ENCODE peak calls at places on chromosomes 3 and 15, in six cellular contexts. U, R, Z, E, L and P are unnamed samples.

GRCh38 chr3:107842940-107843339 is 247.9 kb downstream of the CD47 start:
- DNase-seq in U (no peak), L (no peak), Z (no peak), E (no peak), R (no peak), P (no peak)

GRCh38 chr3:106413683-106414082 is 544.9 kb upstream of the CBLB start:
- DNase-seq in Z (no peak), U (no peak), L (no peak), R (no peak), E (no peak), P (no peak)

GRCh38 chr15:69629631-69630161 is 177.1 kb downstream of the RPLP1 start:
- DNase-seq in R (no peak), L (no peak), Z (no peak), U (peak), E (no peak), P (no peak)

GRCh38 chr15:77738441-77739437 is 106.0 kb upstream of the LINGO1 start:
- DNase-seq in U (no peak), L (no peak), E (no peak), Z (no peak), R (no peak), P (no peak)

GRCh38 chr15:88465633-88466219 is 1.5 kb downstream of the MRPL46 start:
- DNase-seq in E (no peak), L (peak), R (no peak), Z (no peak), U (no peak), P (no peak)

GRCh38 chr3:114848643-114849350 is 298.3 kb downstream of the ZBTB20 start:
- DNase-seq in U (no peak), R (no peak), Z (no peak), E (no peak), L (no peak), P (no peak)

GRCh38 chr15:85976102-85976501 is 103.6 kb upstream of the AGBL1 start:
- DNase-seq in E (no peak), R (no peak), L (no peak), U (no peak), Z (no peak), P (no peak)

GRCh38 chr3:88142094-88142624 is 7.6 kb upstream of the C3orf38 start:
- DNase-seq in R (no peak), E (no peak), U (no peak), Z (no peak), L (peak), P (no peak)

GRCh38 chr3:100087203-100087602 is 27.1 kb downstream of the FILIP1L start:
- DNase-seq in Z (no peak), L (peak), U (peak), E (no peak), R (no peak), P (no peak)

GRCh38 chr3:14587733-14588360 is 47.7 kb upstream of the GRIP2 start:
- DNase-seq in L (peak), Z (no peak), R (no peak), E (no peak), U (no peak), P (no peak)

GRCh38 chr3:148158210-148158609 is 539.5 kb upstream of the AGTR1 start:
- DNase-seq in R (no peak), U (no peak), E (peak), Z (no peak), L (peak), P (no peak)

GRCh38 chr3:152586974-152587373 is 248.0 kb upstream of the P2RY1 start:
- DNase-seq in L (no peak), Z (no peak), R (no peak), U (no peak), E (no peak), P (no peak)

GRCh38 chr3:23743141-23743784 is 62.5 kb upstream of the UBE2E1 start:
- DNase-seq in L (no peak), U (no peak), Z (no peak), E (no peak), R (no peak), P (no peak)

GRCh38 chr3:191301017-191301416 is 28.2 kb upstream of the CCDC50 start:
- DNase-seq in E (no peak), R (no peak), Z (peak), U (peak), L (no peak), P (no peak)

GRCh38 chr15:59437473-59437776 is 561 bp upstream of the FAM81A start:
- DNase-seq in L (no peak), U (no peak), E (no peak), Z (no peak), R (no peak), P (no peak)

GRCh38 chr15:25022233-25022632 is 67.4 kb downstream of the SNRPN start:
- DNase-seq in L (peak), E (no peak), R (no peak), U (no peak), Z (no peak), P (no peak)

GRCh38 chr15:41603941-41604660 is 45.1 kb downstream of the TYRO3 start:
- DNase-seq in L (peak), R (peak), U (peak), Z (peak), E (no peak), P (peak)

GRCh38 chr3:64548200-64548889 is 139.5 kb downstream of the ADAMTS9 start:
- DNase-seq in R (no peak), U (no peak), L (peak), Z (no peak), E (peak), P (no peak)

GRCh38 chr15:25177955-25178801 is 223.4 kb downstream of the SNRPN start:
- DNase-seq in U (no peak), Z (no peak), L (no peak), E (no peak), R (no peak), P (no peak)

GRCh38 chr15:100339999-100340398 is 1.8 kb downstream of the ADAMTS17 start:
- DNase-seq in R (no peak), Z (no peak), E (no peak), L (no peak), U (no peak), P (no peak)

GRCh38 chr3:46660003-46660402 is 33.5 kb downstream of the ALS2CL start:
- DNase-seq in E (no peak), R (no peak), U (no peak), L (no peak), Z (no peak), P (no peak)

GRCh38 chr15:49589030-49589429 is 31.6 kb downstream of the FAM227B start:
- DNase-seq in Z (no peak), R (no peak), U (no peak), E (no peak), L (no peak), P (no peak)

GRCh38 chr3:187742351-187743171 is 2.7 kb downstream of the BCL6 start:
- DNase-seq in E (no peak), Z (peak), R (no peak), L (peak), U (no peak), P (no peak)

GRCh38 chr15:71385026-71385425 is 269.8 kb downstream of the THSD4 start:
- DNase-seq in Z (no peak), L (no peak), E (no peak), U (no peak), R (no peak), P (no peak)

GRCh38 chr3:186599785-186600166 is 13.1 kb upstream of the AHSG start:
- DNase-seq in R (no peak), U (no peak), Z (no peak), L (no peak), E (no peak), P (no peak)

GRCh38 chr3:170999737-171000242 is 26.7 kb downstream of the SLC2A2 start:
- DNase-seq in U (no peak), R (no peak), L (peak), E (peak), Z (no peak), P (no peak)

GRCh38 chr3:183911763-183912506 is 27.3 kb upstream of the PARL start:
- DNase-seq in E (no peak), U (no peak), L (no peak), Z (no peak), R (no peak), P (no peak)

GRCh38 chr3:10445561-10445960 is 59.8 kb downstream of the ATP2B2 start:
- DNase-seq in L (no peak), U (no peak), R (no peak), E (no peak), Z (no peak), P (no peak)

GRCh38 chr15:39587910-39588530 is 7.1 kb downstream of the THBS1 start:
- DNase-seq in U (no peak), E (no peak), Z (no peak), R (no peak), L (peak), P (no peak)

GRCh38 chr3:4976109-4976508 is 3.1 kb upstream of the BHLHE40 start:
- DNase-seq in Z (peak), E (no peak), R (no peak), U (no peak), L (peak), P (peak)

GRCh38 chr3:50660386-50660785 is 14.3 kb upstream of the DOCK3 start:
- DNase-seq in L (no peak), Z (no peak), U (no peak), R (no peak), E (no peak), P (no peak)

GRCh38 chr3:172709776-172710708 is 825 bp downstream of the NCEH1 start:
- DNase-seq in U (peak), E (no peak), R (no peak), Z (peak), L (peak), P (no peak)

GRCh38 chr15:46442901-46443590 is 808.2 kb downstream of the SQOR start:
- DNase-seq in L (peak), E (no peak), Z (no peak), U (no peak), R (no peak), P (no peak)

GRCh38 chr15:39511000-39511914 is 69.6 kb upstream of the THBS1 start:
- DNase-seq in Z (no peak), U (no peak), E (peak), L (peak), R (no peak), P (no peak)

GRCh38 chr3:60402951-60403350 is 848.3 kb downstream of the FHIT start:
- DNase-seq in R (no peak), Z (no peak), E (no peak), U (no peak), L (no peak), P (no peak)

GRCh38 chr3:121064121-121064520 is 156.1 kb downstream of the STXBP5L start:
- DNase-seq in U (no peak), R (no peak), Z (no peak), L (no peak), E (no peak), P (no peak)

GRCh38 chr15:92650966-92651365 is 4.6 kb downstream of the FAM174B start:
- DNase-seq in L (no peak), E (no peak), Z (no peak), R (no peak), U (no peak), P (no peak)

GRCh38 chr15:51266548-51266947 is 71.8 kb downstream of the CYP19A1 start:
- DNase-seq in L (no peak), U (no peak), R (no peak), E (no peak), Z (no peak), P (no peak)
- H3K4me3 ChIP-seq in L (no peak), U (no peak), R (no peak), E (no peak), Z (no peak), P (no peak)

GRCh38 chr15:98763179-98763578 is 114.8 kb downstream of the IGF1R start:
- DNase-seq in U (no peak), E (no peak), R (no peak), L (no peak), Z (no peak), P (no peak)
- H3K4me3 ChIP-seq in U (no peak), E (no peak), R (no peak), L (no peak), Z (no peak), P (no peak)

DNA sequence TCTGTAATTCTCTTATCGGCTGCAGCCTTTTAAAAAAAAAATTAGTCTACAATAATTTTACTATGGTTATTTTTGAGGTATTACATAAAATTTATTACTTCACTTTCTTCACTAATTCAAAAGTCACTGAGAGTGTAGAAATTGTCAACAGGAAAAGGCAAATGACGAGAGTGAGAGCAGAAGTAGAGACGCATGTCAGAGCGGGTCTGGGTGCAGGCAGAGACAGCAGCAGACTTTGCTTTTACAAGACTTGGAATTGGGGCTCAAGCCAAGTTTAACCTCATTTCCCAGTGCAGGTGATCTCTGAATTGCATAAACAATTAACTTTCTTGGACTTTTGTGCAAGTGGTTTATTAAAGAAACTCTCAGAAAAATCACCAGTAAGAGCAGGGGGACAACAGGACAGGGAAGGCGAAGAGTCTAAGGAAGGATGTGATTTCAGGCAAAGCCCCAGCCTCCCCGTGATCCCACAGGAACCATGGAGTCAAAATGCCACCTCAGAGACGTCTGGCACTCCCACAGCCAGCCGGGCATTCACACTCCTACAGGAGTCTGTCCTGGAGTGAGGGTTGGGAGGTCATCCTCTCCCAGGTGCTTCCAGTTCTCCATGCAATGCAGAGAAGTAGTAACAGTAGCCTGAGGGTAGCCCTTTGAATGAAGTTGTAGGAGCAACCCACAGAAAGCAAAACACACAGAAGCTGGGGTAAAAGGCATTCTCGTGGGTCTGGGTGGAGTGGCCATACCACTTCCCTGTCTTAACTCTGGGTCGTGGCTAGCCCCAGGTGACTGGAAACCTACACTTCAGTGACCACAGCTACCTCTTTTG is 274.0 kb upstream of the TGFBR2 start:
- DNase-seq in E (no peak), L (no peak), R (no peak), Z (no peak), U (no peak), P (no peak)
- H3K4me3 ChIP-seq in E (no peak), L (no peak), R (no peak), Z (no peak), U (no peak), P (no peak)

GRCh38 chr3:102206506-102207145 is 228.2 kb upstream of the ZPLD1 start:
- DNase-seq in L (peak), Z (no peak), U (no peak), R (no peak), E (peak), P (no peak)
- H3K4me3 ChIP-seq in L (no peak), Z (no peak), U (no peak), R (no peak), E (no peak), P (no peak)

DNA sequence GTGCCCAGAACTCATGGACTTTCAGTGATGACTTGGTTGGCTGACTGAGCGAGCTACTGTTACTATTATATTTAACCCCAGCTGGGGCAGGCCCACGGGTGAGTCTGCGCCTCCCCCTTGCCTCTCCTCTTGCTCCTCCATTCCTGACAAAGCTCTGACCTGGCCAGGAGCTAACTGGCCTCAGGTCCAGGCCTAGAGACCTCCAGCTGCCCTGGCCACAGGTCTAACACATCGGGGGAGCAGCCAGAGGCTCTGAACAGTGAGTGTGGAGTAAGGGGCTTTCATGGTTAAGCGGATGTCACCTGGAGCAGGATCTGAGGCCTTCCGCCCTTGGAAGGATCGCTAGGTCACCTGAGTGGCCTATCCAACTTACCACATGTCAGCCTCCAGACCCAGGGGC is 96.3 kb upstream of the HERC1 start:
- DNase-seq in L (no peak), R (no peak), E (no peak), U (no peak), Z (no peak), P (no peak)
- H3K4me3 ChIP-seq in L (no peak), R (no peak), E (no peak), U (no peak), Z (no peak), P (no peak)